ENCODE peak calls at places on chromosomes 16 and 17, in eight cellular contexts. One of them, this sample, is unnamed.

GRCh38 chr17:62017496-62017895 is 47.6 kb downstream of the MED13 start:
- DNase-seq in neural progenitor cell: no peak
- DNase-seq in endothelial cell of umbilical vein: peak
- DNase-seq in neuronal stem cell: no peak
- DNase-seq in A549: no peak
- DNase-seq in H9: no peak
- DNase-seq in GM23338: no peak
- DNase-seq in hepatocyte: no peak
- DNase-seq in this sample: no peak

GRCh38 chr17:40035162-40035559 is 19.0 kb downstream of the MED24 start:
- DNase-seq in hepatocyte: peak
- DNase-seq in neuronal stem cell: peak
- DNase-seq in neural progenitor cell: peak
- DNase-seq in GM23338: peak
- DNase-seq in H9: peak
- DNase-seq in endothelial cell of umbilical vein: peak
- DNase-seq in A549: peak
- DNase-seq in this sample: peak

GRCh38 chr17:83054518-83055125 is 24.8 kb upstream of the METRNL start:
- DNase-seq in neural progenitor cell: no peak
- DNase-seq in neuronal stem cell: no peak
- DNase-seq in A549: no peak
- DNase-seq in hepatocyte: no peak
- DNase-seq in GM23338: no peak
- DNase-seq in endothelial cell of umbilical vein: no peak
- DNase-seq in H9: no peak
- DNase-seq in this sample: no peak

GRCh38 chr16:85825326-85825725 is 25.8 kb downstream of the COX4I1 start:
- DNase-seq in hepatocyte: no peak
- DNase-seq in endothelial cell of umbilical vein: no peak
- DNase-seq in H9: peak
- DNase-seq in neural progenitor cell: no peak
- DNase-seq in A549: no peak
- DNase-seq in GM23338: peak
- DNase-seq in neuronal stem cell: no peak
- DNase-seq in this sample: no peak

GRCh38 chr16:12362482-12363458 is 386.2 kb downstream of the SNX29 start:
- DNase-seq in H9: no peak
- DNase-seq in neuronal stem cell: no peak
- DNase-seq in endothelial cell of umbilical vein: peak
- DNase-seq in neural progenitor cell: no peak
- DNase-seq in hepatocyte: no peak
- DNase-seq in A549: no peak
- DNase-seq in GM23338: no peak
- DNase-seq in this sample: peak

GRCh38 chr17:728911-729310 is 3.5 kb upstream of the TLCD3A start:
- DNase-seq in neuronal stem cell: no peak
- DNase-seq in endothelial cell of umbilical vein: no peak
- DNase-seq in H9: no peak
- DNase-seq in neural progenitor cell: no peak
- DNase-seq in A549: no peak
- DNase-seq in hepatocyte: peak
- DNase-seq in GM23338: no peak
- DNase-seq in this sample: peak

GRCh38 chr17:8122923-8123694 is 797 bp downstream of the HES7 start:
- DNase-seq in H9: peak
- DNase-seq in GM23338: peak
- DNase-seq in neuronal stem cell: peak
- DNase-seq in neural progenitor cell: peak
- DNase-seq in hepatocyte: peak
- DNase-seq in A549: peak
- DNase-seq in endothelial cell of umbilical vein: peak
- DNase-seq in this sample: peak

GRCh38 chr16:85520853-85521736 is 92.0 kb upstream of the GSE1 start:
- DNase-seq in neural progenitor cell: no peak
- DNase-seq in H9: no peak
- DNase-seq in A549: no peak
- DNase-seq in hepatocyte: peak
- DNase-seq in GM23338: no peak
- DNase-seq in endothelial cell of umbilical vein: no peak
- DNase-seq in neuronal stem cell: no peak
- DNase-seq in this sample: no peak

GRCh38 chr17:42266918-42267766 is 9.0 kb downstream of the STAT5B start:
- DNase-seq in GM23338: no peak
- DNase-seq in neuronal stem cell: no peak
- DNase-seq in neural progenitor cell: no peak
- DNase-seq in A549: peak
- DNase-seq in hepatocyte: peak
- DNase-seq in endothelial cell of umbilical vein: no peak
- DNase-seq in H9: no peak
- DNase-seq in this sample: peak

GRCh38 chr17:50684612-50685333 is 22.9 kb downstream of the ANKRD40 start:
- DNase-seq in neural progenitor cell: peak
- DNase-seq in hepatocyte: peak
- DNase-seq in H9: no peak
- DNase-seq in neuronal stem cell: no peak
- DNase-seq in A549: no peak
- DNase-seq in GM23338: peak
- DNase-seq in endothelial cell of umbilical vein: no peak
- DNase-seq in this sample: no peak

GRCh38 chr16:11744075-11744470 is 1.4 kb upstream of the TXNDC11 start:
- DNase-seq in H9: no peak
- DNase-seq in hepatocyte: no peak
- DNase-seq in neural progenitor cell: no peak
- DNase-seq in A549: no peak
- DNase-seq in endothelial cell of umbilical vein: no peak
- DNase-seq in GM23338: no peak
- DNase-seq in neuronal stem cell: no peak
- DNase-seq in this sample: no peak

GRCh38 chr17:70929226-70929625 is 759.9 kb downstream of the KCNJ2 start:
- DNase-seq in neuronal stem cell: no peak
- DNase-seq in H9: no peak
- DNase-seq in A549: no peak
- DNase-seq in hepatocyte: no peak
- DNase-seq in neural progenitor cell: no peak
- DNase-seq in GM23338: no peak
- DNase-seq in endothelial cell of umbilical vein: no peak
- DNase-seq in this sample: peak

GRCh38 chr17:83057397-83057761 is 22.0 kb upstream of the METRNL start:
- DNase-seq in A549: no peak
- DNase-seq in neural progenitor cell: peak
- DNase-seq in endothelial cell of umbilical vein: no peak
- DNase-seq in neuronal stem cell: no peak
- DNase-seq in H9: peak
- DNase-seq in GM23338: no peak
- DNase-seq in hepatocyte: no peak
- DNase-seq in this sample: no peak

GRCh38 chr17:17926840-17927449 is 45.3 kb downstream of the TOM1L2 start:
- DNase-seq in endothelial cell of umbilical vein: no peak
- DNase-seq in A549: no peak
- DNase-seq in neural progenitor cell: no peak
- DNase-seq in hepatocyte: no peak
- DNase-seq in neuronal stem cell: no peak
- DNase-seq in GM23338: no peak
- DNase-seq in H9: no peak
- DNase-seq in this sample: no peak

GRCh38 chr16:46884513-46885293 is 541 bp downstream of the GPT2 start:
- DNase-seq in A549: no peak
- DNase-seq in H9: no peak
- DNase-seq in GM23338: no peak
- DNase-seq in neuronal stem cell: peak
- DNase-seq in endothelial cell of umbilical vein: peak
- DNase-seq in hepatocyte: peak
- DNase-seq in neural progenitor cell: peak
- DNase-seq in this sample: peak

GRCh38 chr17:44775136-44775837 is 16.5 kb downstream of the ADAM11 start:
- DNase-seq in GM23338: peak
- DNase-seq in A549: peak
- DNase-seq in neural progenitor cell: peak
- DNase-seq in endothelial cell of umbilical vein: peak
- DNase-seq in H9: no peak
- DNase-seq in hepatocyte: no peak
- DNase-seq in neuronal stem cell: peak
- DNase-seq in this sample: peak
- H3K27ac ChIP-seq in GM23338: no peak
- H3K27ac ChIP-seq in A549: peak
- H3K27ac ChIP-seq in neural progenitor cell: no peak
- H3K27ac ChIP-seq in endothelial cell of umbilical vein: no peak
- H3K27ac ChIP-seq in H9: no peak
- H3K27ac ChIP-seq in hepatocyte: no peak
- H3K27ac ChIP-seq in neuronal stem cell: no peak
- H3K27ac ChIP-seq in this sample: no peak

DNA sequence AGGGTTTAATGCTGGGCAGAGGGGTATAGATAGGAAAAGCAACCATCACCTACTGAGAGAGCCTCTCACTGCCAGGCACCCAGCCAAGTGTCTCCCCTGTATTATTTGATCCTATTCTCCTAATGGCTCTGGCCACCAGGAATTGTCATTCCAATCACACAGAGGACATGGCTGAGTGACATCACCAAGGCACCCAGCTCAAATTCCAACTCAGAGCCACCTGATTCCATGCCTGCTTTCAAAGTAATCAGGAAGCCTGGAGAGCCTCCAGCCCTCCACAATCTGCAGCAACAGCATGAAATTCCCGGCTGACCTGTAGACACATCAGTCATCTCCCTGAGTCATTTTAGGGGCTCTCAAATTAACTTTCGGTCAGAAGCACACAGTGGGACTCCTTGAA is 368.9 kb upstream of the C16orf82 start:
- DNase-seq in H9: peak
- DNase-seq in A549: no peak
- DNase-seq in hepatocyte: no peak
- DNase-seq in endothelial cell of umbilical vein: no peak
- DNase-seq in neuronal stem cell: no peak
- DNase-seq in GM23338: peak
- DNase-seq in neural progenitor cell: no peak
- DNase-seq in this sample: no peak
- H3K4me2 ChIP-seq in H9: no peak
- H3K4me2 ChIP-seq in A549: no peak
- H3K4me2 ChIP-seq in hepatocyte: no peak
- H3K4me2 ChIP-seq in endothelial cell of umbilical vein: no peak
- H3K4me2 ChIP-seq in neuronal stem cell: no peak
- H3K4me2 ChIP-seq in GM23338: no peak
- H3K4me2 ChIP-seq in neural progenitor cell: no peak
- H3K4me2 ChIP-seq in this sample: no peak

DNA sequence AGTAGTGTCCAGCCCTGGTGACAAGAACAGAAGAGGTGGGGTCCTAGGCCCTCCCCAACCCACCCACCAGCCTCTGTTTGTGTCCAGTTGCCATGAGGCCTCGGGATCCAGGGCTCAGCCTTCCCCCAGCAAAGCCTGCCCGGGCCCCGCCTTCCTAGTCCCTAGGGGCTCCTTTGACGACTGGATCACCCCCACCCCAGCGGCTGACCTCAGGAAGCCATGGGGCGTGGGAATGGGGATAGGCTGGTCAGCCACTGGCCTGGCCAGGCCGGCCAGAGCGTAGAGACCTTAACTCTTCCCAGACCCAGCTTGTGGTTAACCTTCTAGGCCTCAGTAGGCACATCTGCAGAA is 4.1 kb upstream of the TPPP3 start:
- DNase-seq in neural progenitor cell: no peak
- DNase-seq in GM23338: no peak
- DNase-seq in hepatocyte: no peak
- DNase-seq in A549: no peak
- DNase-seq in H9: no peak
- DNase-seq in endothelial cell of umbilical vein: no peak
- DNase-seq in neuronal stem cell: no peak
- DNase-seq in this sample: peak
- H3K27ac ChIP-seq in neural progenitor cell: no peak
- H3K27ac ChIP-seq in GM23338: no peak
- H3K27ac ChIP-seq in hepatocyte: no peak
- H3K27ac ChIP-seq in A549: peak
- H3K27ac ChIP-seq in H9: no peak
- H3K27ac ChIP-seq in endothelial cell of umbilical vein: no peak
- H3K27ac ChIP-seq in neuronal stem cell: peak
- H3K27ac ChIP-seq in this sample: no peak

GRCh38 chr16:29925173-29925804 is 737 bp downstream of the KCTD13 start:
- DNase-seq in neuronal stem cell: peak
- DNase-seq in H9: no peak
- DNase-seq in GM23338: peak
- DNase-seq in neural progenitor cell: peak
- DNase-seq in endothelial cell of umbilical vein: peak
- DNase-seq in hepatocyte: no peak
- DNase-seq in A549: no peak
- DNase-seq in this sample: peak

GRCh38 chr16:29922986-29923501 is 3.0 kb downstream of the KCTD13 start:
- DNase-seq in A549: no peak
- DNase-seq in GM23338: no peak
- DNase-seq in H9: no peak
- DNase-seq in hepatocyte: no peak
- DNase-seq in neural progenitor cell: no peak
- DNase-seq in neuronal stem cell: no peak
- DNase-seq in endothelial cell of umbilical vein: no peak
- DNase-seq in this sample: no peak

GRCh38 chr16:29926675-29927522 is 873 bp upstream of the KCTD13 start:
- DNase-seq in neuronal stem cell: no peak
- DNase-seq in endothelial cell of umbilical vein: no peak
- DNase-seq in GM23338: peak
- DNase-seq in H9: no peak
- DNase-seq in hepatocyte: peak
- DNase-seq in neural progenitor cell: no peak
- DNase-seq in A549: peak
- DNase-seq in this sample: no peak

GRCh38 chr16:29927523-29927905 is 1.5 kb upstream of the KCTD13 start:
- DNase-seq in neuronal stem cell: no peak
- DNase-seq in GM23338: no peak
- DNase-seq in neural progenitor cell: no peak
- DNase-seq in hepatocyte: no peak
- DNase-seq in endothelial cell of umbilical vein: no peak
- DNase-seq in A549: no peak
- DNase-seq in H9: no peak
- DNase-seq in this sample: no peak

DNA sequence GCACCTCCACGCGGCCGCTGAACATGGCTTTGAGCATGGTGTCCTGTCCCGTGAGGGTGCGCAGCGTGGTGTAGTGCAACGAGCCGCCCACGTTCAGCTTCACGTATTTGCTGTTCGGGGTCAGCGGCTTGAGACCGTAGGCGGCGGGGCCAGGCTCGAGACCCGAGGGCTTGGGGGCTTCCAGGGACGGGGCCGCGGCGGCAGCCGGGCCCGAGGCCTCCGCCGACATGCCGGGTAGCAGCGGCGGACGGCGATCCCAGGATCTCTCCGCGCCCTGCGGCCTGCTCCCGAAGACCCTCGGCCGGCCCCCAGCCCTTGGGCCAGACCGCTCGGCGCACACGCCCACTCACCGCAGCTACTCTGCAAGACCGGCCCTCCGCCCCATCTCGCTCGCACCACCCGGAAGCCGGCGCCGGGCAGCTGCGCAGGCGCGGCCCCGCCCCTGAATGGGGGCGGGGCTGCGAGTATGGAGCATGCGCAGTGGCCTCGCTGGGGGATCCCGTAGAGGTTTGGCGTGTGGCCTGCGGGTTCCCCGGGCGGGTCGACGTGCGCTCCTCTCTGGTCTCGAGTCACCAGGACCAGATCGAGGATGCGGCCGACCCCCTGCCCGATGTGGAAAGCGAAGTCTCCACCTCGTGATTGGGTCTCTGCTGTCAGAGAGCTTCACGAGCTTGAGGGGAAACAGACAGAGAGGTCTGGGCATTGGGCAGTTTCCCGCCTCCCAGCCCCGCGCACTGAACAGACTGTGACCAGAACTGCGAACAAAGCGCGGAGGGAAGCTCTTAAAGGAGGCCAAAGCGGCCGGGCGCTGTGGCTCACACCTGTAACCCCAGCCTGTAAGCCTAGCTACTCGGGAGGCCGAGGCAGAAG is at the start of gene KCTD13:
- DNase-seq in hepatocyte: peak
- DNase-seq in GM23338: peak
- DNase-seq in A549: peak
- DNase-seq in neuronal stem cell: peak
- DNase-seq in H9: peak
- DNase-seq in endothelial cell of umbilical vein: peak
- DNase-seq in neural progenitor cell: peak
- DNase-seq in this sample: peak
- H3K4me2 ChIP-seq in hepatocyte: peak
- H3K4me2 ChIP-seq in GM23338: peak
- H3K4me2 ChIP-seq in A549: peak
- H3K4me2 ChIP-seq in neuronal stem cell: peak
- H3K4me2 ChIP-seq in H9: peak
- H3K4me2 ChIP-seq in endothelial cell of umbilical vein: peak
- H3K4me2 ChIP-seq in neural progenitor cell: peak
- H3K4me2 ChIP-seq in this sample: peak